ENCODE peak calls at places on chromosomes 2 and 18, in ten cellular contexts. G is A549, Q is heart left ventricle, I is lower leg skin, S is stomach, P is body of pancreas, U is adrenal gland, T is uterus, N is esophagus muscularis mucosa, M is tibial nerve. H is an unnamed sample.

GRCh38 chr2:148978736-148979135 is 59.8 kb upstream of the LYPD6B start:
- DNase-seq in G (no peak), I (no peak), Q (no peak), S (no peak), M (peak; percentile 33), T (peak; percentile 34), P (no peak), U (no peak), N (no peak), H (no peak)

GRCh38 chr2:100278986-100279385 is 43.3 kb downstream of the LONRF2 start:
- DNase-seq in P (no peak), M (no peak), G (no peak), T (no peak), N (no peak), S (no peak), Q (no peak), U (peak; percentile 17), I (peak; percentile 69), H (no peak)

GRCh38 chr2:160376576-160376975 is 117.0 kb downstream of the RBMS1 start:
- DNase-seq in M (no peak), I (no peak), P (no peak), Q (no peak), U (no peak), T (no peak), S (no peak), N (no peak), G (no peak), H (no peak)

GRCh38 chr18:13235981-13236380 is 17.4 kb downstream of the LDLRAD4 start:
- DNase-seq in N (no peak), G (no peak), M (peak; percentile 70), T (peak; percentile 80), I (peak; percentile 93), Q (peak; percentile 68), P (peak; percentile 12), S (no peak), U (no peak), H (no peak)

GRCh38 chr18:58061349-58061748 is 17.3 kb downstream of the NEDD4L start:
- DNase-seq in I (no peak), Q (no peak), T (no peak), U (no peak), M (no peak), G (no peak), S (no peak), P (no peak), N (no peak), H (no peak)

GRCh38 chr2:12862541-12862940 is 145.8 kb downstream of the TRIB2 start:
- DNase-seq in T (no peak), Q (no peak), N (no peak), I (no peak), S (no peak), U (no peak), P (no peak), M (no peak), G (no peak), H (no peak)

GRCh38 chr18:46939337-46939963 is 22.0 kb downstream of the KATNAL2 start:
- DNase-seq in S (no peak), G (no peak), U (no peak), M (no peak), P (no peak), T (no peak), Q (no peak), N (no peak), I (no peak), H (no peak)

GRCh38 chr2:36780231-36780808 is 83.8 kb downstream of the VIT start:
- DNase-seq in I (peak; percentile 25), S (no peak), P (no peak), Q (no peak), T (no peak), M (peak; percentile 49), U (no peak), N (no peak), G (peak; percentile 71), H (no peak)

GRCh38 chr2:44112096-44112495 is 56.6 kb upstream of the PPM1B start:
- DNase-seq in P (no peak), M (no peak), Q (no peak), T (no peak), S (no peak), N (no peak), G (no peak), I (no peak), U (no peak), H (no peak)

GRCh38 chr2:44016282-44016681 is 20.5 kb upstream of the LRPPRC start:
- DNase-seq in I (no peak), P (peak; percentile 43), G (no peak), M (peak; percentile 10), N (no peak), U (peak; percentile 54), T (no peak), S (peak; percentile 43), Q (peak; percentile 34), H (no peak)

GRCh38 chr2:98334439-98335078 is 11.7 kb upstream of the CNGA3 start:
- DNase-seq in G (peak; percentile 10), U (no peak), S (no peak), N (no peak), P (no peak), T (no peak), I (no peak), M (no peak), Q (no peak), H (no peak)

GRCh38 chr18:42048150-42048549 is 93.1 kb downstream of the PIK3C3 start:
- DNase-seq in T (no peak), P (no peak), I (no peak), S (no peak), N (no peak), Q (no peak), M (no peak), G (no peak), U (no peak), H (no peak)

GRCh38 chr18:3162181-3162580 is 57.6 kb downstream of the MYOM1 start:
- DNase-seq in P (no peak), Q (no peak), I (no peak), S (peak; percentile 46), N (no peak), G (no peak), U (no peak), M (no peak), T (no peak), H (no peak)

GRCh38 chr2:121736462-121737336 is at the start of gene NIFK:
- DNase-seq in T (peak; percentile 99), I (peak; percentile 100), G (peak; percentile 84), Q (peak; percentile 99), M (peak; percentile 99), P (peak; percentile 100), N (peak; percentile 100), S (peak; percentile 100), U (peak; percentile 100), H (peak; percentile 100)

DNA sequence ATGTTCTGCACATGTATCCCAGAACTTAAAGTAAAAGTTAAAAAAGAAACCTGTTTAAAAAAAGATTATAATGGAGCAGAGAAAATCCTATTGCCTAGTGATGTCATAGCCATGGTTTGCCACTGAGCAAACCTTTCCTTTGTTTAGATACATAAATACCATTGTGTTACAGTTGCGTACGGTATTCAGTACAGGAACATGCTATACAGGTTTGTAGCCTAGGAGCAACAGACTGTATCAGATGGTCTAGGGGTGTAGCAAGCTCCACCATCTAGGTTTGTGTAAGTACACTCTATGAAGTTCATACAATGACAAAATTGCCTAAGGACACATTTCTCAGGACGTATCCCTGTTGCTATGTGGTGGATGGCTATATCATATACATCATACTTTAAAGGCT is 13.0 kb downstream of the ICA1L start:
- DNase-seq in S (no peak), M (no peak), P (no peak), I (no peak), N (no peak), T (no peak), U (no peak), G (no peak), Q (no peak), H (no peak)
- TF ChIP-seq POLR2A in S (no peak), M (no peak), P (no peak), I (no peak), N (no peak), T (no peak), U (no peak), G (no peak), Q (no peak), H (no peak)

GRCh38 chr2:137049518-137049917 is 284.2 kb downstream of the THSD7B start:
- DNase-seq in N (no peak), M (no peak), P (no peak), G (no peak), U (no peak), S (no peak), T (no peak), Q (no peak), I (no peak), H (no peak)

GRCh38 chr2:137056704-137057103 is 291.4 kb downstream of the THSD7B start:
- DNase-seq in T (no peak), N (no peak), I (no peak), Q (no peak), M (no peak), P (no peak), S (no peak), G (no peak), U (no peak), H (no peak)

GRCh38 chr2:137048455-137048854 is 283.1 kb downstream of the THSD7B start:
- DNase-seq in P (no peak), T (no peak), M (no peak), U (no peak), N (no peak), I (no peak), G (no peak), Q (no peak), S (no peak), H (no peak)

GRCh38 chr2:137047369-137047768 is 282.0 kb downstream of the THSD7B start:
- DNase-seq in T (no peak), N (no peak), U (no peak), G (no peak), M (no peak), P (no peak), Q (no peak), S (no peak), I (no peak), H (no peak)

DNA sequence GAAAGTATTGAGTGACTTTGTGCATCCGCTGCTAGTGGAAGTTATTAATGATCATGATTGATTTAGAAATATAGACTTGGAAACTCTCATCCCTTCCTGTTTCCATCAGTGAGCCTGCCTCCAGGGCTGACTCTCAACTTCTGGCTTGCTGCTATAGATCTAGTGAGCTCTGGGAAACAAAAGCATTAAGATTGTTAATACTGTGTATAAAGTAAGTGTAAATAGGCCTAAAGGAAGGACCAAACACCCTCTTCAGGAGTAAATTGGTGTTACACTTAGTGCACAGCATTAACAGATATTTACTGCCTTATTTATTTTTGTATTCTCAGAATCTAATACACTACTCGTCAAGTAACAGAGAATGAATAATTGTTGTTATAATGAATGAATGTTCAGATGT is 285.6 kb downstream of the THSD7B start:
- DNase-seq in U (no peak), G (no peak), S (no peak), N (no peak), T (no peak), M (no peak), I (no peak), P (no peak), Q (no peak), H (no peak)
- TF ChIP-seq CTCF in U (no peak), G (no peak), S (no peak), N (no peak), T (no peak), M (no peak), I (no peak), P (no peak), Q (no peak), H (no peak)

GRCh38 chr2:219388127-219388844 is 574 bp upstream of the DNPEP start:
- DNase-seq in M (peak; percentile 96), G (peak; percentile 76), T (peak; percentile 99), Q (peak; percentile 99), U (peak; percentile 99), N (peak; percentile 99), S (peak; percentile 99), I (peak; percentile 99), P (peak; percentile 99), H (peak; percentile 100)
- TF ChIP-seq POLR2A in M (no peak), G (no peak), T (no peak), Q (no peak), U (peak; percentile 30), N (no peak), S (no peak), I (no peak), P (no peak), H (no peak)

GRCh38 chr2:210318891-210319290 is 3.9 kb upstream of the MYL1 start:
- DNase-seq in U (no peak), I (no peak), P (no peak), G (no peak), S (no peak), M (no peak), N (no peak), Q (no peak), T (no peak), H (no peak)
- TF ChIP-seq CTCF in U (no peak), I (no peak), P (no peak), G (no peak), S (no peak), M (no peak), N (no peak), Q (no peak), T (no peak), H (no peak)

H was measured in spleen.